ENCODE peak calls at places on chromosomes 5 and 9, in ten cellular contexts. S is neural crest cell; L is tibial artery; K is fibroblast of lung; D is CD4-positive, alpha-beta T cell; I is hepatocyte; J is fibroblast of pulmonary artery; T is right lobe of liver; W is GM12865; H is CD8-positive, alpha-beta T cell. X is an unnamed sample.

GRCh38 chr5:53482717-53483638 is 2.5 kb downstream of the FST start:
- DNase-seq in K (peak), D (peak), S (peak), H (no peak), W (peak), L (peak), J (peak), I (peak), T (peak), X (no peak)

GRCh38 chr5:56699588-56699987 is 115.8 kb upstream of the MAP3K1 start:
- DNase-seq in K (no peak), J (no peak), T (no peak), W (no peak), D (no peak), S (no peak), I (no peak), H (no peak), L (no peak), X (no peak)

GRCh38 chr5:116543501-116543900 is 31.1 kb downstream of the SEMA6A start:
- DNase-seq in S (no peak), W (no peak), D (no peak), I (no peak), K (peak), L (no peak), J (no peak), T (no peak), H (no peak), X (no peak)

GRCh38 chr5:14781106-14781505 is 90.5 kb downstream of the ANKH start:
- DNase-seq in W (peak), H (no peak), J (peak), S (no peak), T (no peak), L (no peak), D (no peak), K (no peak), I (no peak), X (no peak)

GRCh38 chr9:10232352-10232930 is 380.4 kb downstream of the PTPRD start:
- DNase-seq in I (peak), S (no peak), D (no peak), L (no peak), H (no peak), K (peak), T (no peak), W (no peak), J (peak), X (no peak)

GRCh38 chr9:27151693-27152397 is 42.8 kb downstream of the TEK start:
- DNase-seq in D (no peak), L (no peak), I (no peak), J (peak), K (peak), H (no peak), T (no peak), S (no peak), W (no peak), X (no peak)

GRCh38 chr9:33227013-33227398 is 13.0 kb upstream of the SPINK4 start:
- DNase-seq in W (peak), J (no peak), H (no peak), K (no peak), I (no peak), T (no peak), L (peak), S (no peak), D (no peak), X (no peak)

GRCh38 chr9:12785941-12786340 is 11.1 kb downstream of the LURAP1L start:
- DNase-seq in S (no peak), I (no peak), K (no peak), D (no peak), W (no peak), L (no peak), J (no peak), T (no peak), H (no peak), X (no peak)

GRCh38 chr5:21817668-21818419 is 1035.3 kb downstream of the CDH12 start:
- DNase-seq in I (no peak), T (no peak), L (no peak), W (no peak), S (no peak), K (peak), J (peak), H (no peak), D (no peak), X (no peak)

GRCh38 chr9:137672907-137673791 is 54.3 kb downstream of the EHMT1 start:
- DNase-seq in T (no peak), J (peak), H (peak), W (peak), I (peak), S (no peak), D (no peak), L (peak), K (peak), X (no peak)

GRCh38 chr5:10475931-10476687 is 34.4 kb downstream of the ROPN1L start:
- DNase-seq in L (no peak), K (no peak), J (no peak), W (no peak), H (no peak), T (no peak), I (no peak), D (no peak), S (no peak), X (no peak)

GRCh38 chr5:132050136-132050535 is 10.3 kb upstream of the IL3 start:
- DNase-seq in T (peak), H (no peak), L (peak), I (no peak), K (no peak), D (no peak), W (no peak), J (no peak), S (no peak), X (no peak)

GRCh38 chr9:20940447-20941176 is 90.8 kb downstream of the HACD4 start:
- DNase-seq in D (no peak), K (no peak), H (no peak), S (no peak), W (no peak), L (no peak), J (no peak), I (no peak), T (no peak), X (no peak)

GRCh38 chr5:10321882-10322281 is 14.2 kb upstream of the CMBL start:
- DNase-seq in K (no peak), D (no peak), H (no peak), S (no peak), L (peak), I (no peak), J (no peak), T (no peak), W (no peak), X (no peak)

GRCh38 chr5:159878988-159879471 is 37.3 kb upstream of the ADRA1B start:
- DNase-seq in T (peak), S (peak), D (no peak), L (peak), J (peak), K (peak), H (no peak), W (no peak), I (peak), X (no peak)

GRCh38 chr9:70475211-70475610 is 60.8 kb upstream of the KLF9 start:
- DNase-seq in J (no peak), H (no peak), K (no peak), W (no peak), L (no peak), D (no peak), T (peak), S (no peak), I (peak), X (no peak)

GRCh38 chr5:157290156-157290980 is 24.4 kb downstream of the CYFIP2 start:
- DNase-seq in H (no peak), L (no peak), S (no peak), J (peak), W (no peak), T (no peak), I (peak), D (no peak), K (no peak), X (no peak)

GRCh38 chr5:122401991-122402710 is 90.1 kb downstream of the SNCAIP start:
- DNase-seq in H (no peak), T (no peak), L (no peak), J (no peak), D (no peak), K (no peak), W (no peak), I (no peak), S (no peak), X (no peak)

GRCh38 chr9:90870646-90871326 is 69.2 kb downstream of the SYK start:
- DNase-seq in K (peak), H (peak), S (peak), J (peak), D (peak), I (peak), T (no peak), W (peak), L (no peak), X (no peak)

GRCh38 chr9:16308645-16309044 is 561.8 kb downstream of the BNC2 start:
- DNase-seq in J (no peak), S (no peak), L (no peak), W (no peak), H (no peak), D (no peak), T (no peak), I (no peak), K (no peak), X (no peak)

GRCh38 chr5:30405821-30406220 is 787.7 kb upstream of the CDH6 start:
- DNase-seq in J (peak), S (no peak), I (no peak), L (no peak), H (no peak), T (no peak), W (no peak), D (no peak), K (no peak), X (no peak)

GRCh38 chr9:21294904-21295538 is 10.1 kb downstream of the IFNA5 start:
- DNase-seq in K (no peak), H (no peak), T (no peak), W (peak), D (no peak), J (no peak), L (no peak), I (no peak), S (no peak), X (no peak)

GRCh38 chr9:84003246-84003645 is 22.6 kb downstream of the RMI1 start:
- DNase-seq in T (no peak), H (no peak), K (no peak), D (no peak), W (no peak), L (no peak), I (no peak), J (no peak), S (no peak), X (no peak)

GRCh38 chr9:110152704-110153374 is 55.1 kb downstream of the C9orf152 start:
- DNase-seq in H (no peak), D (no peak), W (peak), I (peak), K (peak), S (peak), L (no peak), J (peak), T (no peak), X (peak)

GRCh38 chr5:123091258-123091987 is 2.4 kb downstream of the PRDM6 start:
- DNase-seq in H (no peak), D (no peak), I (no peak), L (no peak), J (no peak), T (no peak), K (peak), W (no peak), S (no peak), X (no peak)

GRCh38 chr5:123487298-123487697 is 24.7 kb upstream of the CSNK1G3 start:
- DNase-seq in H (no peak), W (no peak), L (no peak), T (no peak), J (peak), K (peak), D (no peak), S (no peak), I (no peak), X (no peak)

GRCh38 chr5:33364406-33364805 is 76.4 kb upstream of the TARS1 start:
- DNase-seq in K (no peak), H (no peak), L (no peak), S (no peak), J (no peak), D (no peak), I (no peak), W (no peak), T (no peak), X (no peak)

GRCh38 chr5:132426525-132427138 is 57.1 kb downstream of the SLC22A5 start:
- DNase-seq in T (peak), S (no peak), D (peak), K (peak), W (peak), I (peak), J (peak), H (peak), L (peak), X (no peak)

GRCh38 chr5:150322202-150322601 is 19.5 kb upstream of the ARSI start:
- DNase-seq in L (no peak), D (no peak), S (no peak), J (peak), I (no peak), T (no peak), W (no peak), K (peak), H (no peak), X (no peak)

GRCh38 chr5:115069087-115069968 is 100.4 kb downstream of the TRIM36 start:
- DNase-seq in J (peak), H (no peak), L (no peak), W (peak), D (no peak), I (peak), K (peak), S (peak), T (no peak), X (peak)

GRCh38 chr9:130451509-130452388 is 7.0 kb downstream of the ASS1 start:
- DNase-seq in J (peak), H (no peak), W (no peak), T (peak), K (peak), D (no peak), S (no peak), I (peak), L (peak), X (no peak)

GRCh38 chr5:16486679-16487078 is 21.1 kb upstream of the ZNF622 start:
- DNase-seq in I (peak), H (no peak), D (no peak), J (no peak), K (no peak), L (no peak), T (no peak), W (no peak), S (no peak), X (no peak)

GRCh38 chr9:121185178-121185745 is 16.4 kb downstream of the RAB14 start:
- DNase-seq in S (no peak), W (no peak), H (no peak), L (no peak), D (no peak), I (no peak), T (no peak), K (no peak), J (no peak), X (no peak)

GRCh38 chr9:19174127-19174921 is 47.0 kb upstream of the PLIN2 start:
- DNase-seq in I (peak), J (peak), L (peak), W (peak), S (peak), D (no peak), K (peak), T (peak), H (peak), X (no peak)

GRCh38 chr5:127934791-127935256 is 148.7 kb upstream of the SLC12A2 start:
- DNase-seq in T (no peak), K (peak), W (no peak), S (no peak), H (no peak), J (peak), L (no peak), D (no peak), I (peak), X (no peak)

GRCh38 chr5:126461838-126462237 is 38.6 kb downstream of the GRAMD2B start:
- DNase-seq in D (no peak), I (no peak), K (no peak), L (no peak), W (no peak), J (no peak), T (no peak), H (no peak), S (no peak), X (no peak)

GRCh38 chr5:178113141-178113787 is at the start of gene N4BP3:
- DNase-seq in S (peak), I (peak), K (peak), T (no peak), L (no peak), J (peak), D (peak), W (peak), H (peak), X (peak)
- TF ChIP-seq CTCF in S (no peak), I (peak), K (no peak), T (no peak), L (no peak), J (no peak), D (no peak), W (peak), H (no peak), X (no peak)

GRCh38 chr5:72270037-72270436 is 50.0 kb downstream of the MRPS27 start:
- DNase-seq in D (no peak), S (no peak), I (no peak), J (no peak), K (no peak), W (no peak), H (no peak), T (no peak), L (no peak), X (no peak)

GRCh38 chr5:72268753-72269410 is 51.2 kb downstream of the MRPS27 start:
- DNase-seq in H (peak), D (peak), J (peak), I (peak), W (peak), T (no peak), S (peak), K (peak), L (no peak), X (peak)

GRCh38 chr5:72268260-72268659 is 51.8 kb downstream of the MRPS27 start:
- DNase-seq in W (no peak), L (no peak), D (no peak), T (no peak), S (no peak), I (no peak), K (no peak), J (no peak), H (no peak), X (no peak)

GRCh38 chr5:72267685-72268084 is 52.4 kb downstream of the MRPS27 start:
- DNase-seq in K (no peak), S (no peak), D (no peak), I (no peak), W (no peak), J (no peak), T (no peak), L (no peak), H (no peak), X (no peak)

DNA sequence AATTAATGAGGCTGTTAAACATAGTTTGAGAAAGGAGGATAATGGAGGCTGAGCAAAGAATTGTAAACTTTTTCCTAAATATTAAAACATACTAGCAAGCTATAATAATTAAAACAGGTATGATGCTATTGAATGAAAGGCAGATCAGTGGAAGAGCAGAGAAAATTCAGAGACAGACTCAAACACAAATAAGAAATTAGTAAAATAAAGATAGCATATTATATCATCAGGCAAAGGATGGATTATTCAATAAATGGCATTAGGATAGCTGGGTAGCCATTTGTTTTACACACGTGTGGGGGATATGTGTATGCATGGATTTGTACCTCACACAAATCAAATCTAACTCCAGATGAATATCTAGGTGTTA is 50.6 kb downstream of the MRPS27 start:
- DNase-seq in W (no peak), T (no peak), K (no peak), S (no peak), H (no peak), D (no peak), I (no peak), J (no peak), L (no peak), X (no peak)
- TF ChIP-seq CTCF in W (no peak), T (no peak), K (no peak), S (peak), H (peak), D (peak), I (no peak), J (no peak), L (no peak), X (peak)

GRCh38 chr9:101397746-101398334 is 578 bp downstream of the MRPL50 start:
- DNase-seq in H (no peak), D (no peak), T (no peak), K (no peak), L (no peak), I (no peak), S (no peak), J (no peak), W (peak), X (no peak)

GRCh38 chr9:101398930-101399640 is 434 bp downstream of the ZNF189 start:
- DNase-seq in S (no peak), L (no peak), T (no peak), I (peak), W (peak), H (no peak), D (no peak), K (peak), J (no peak), X (no peak)

GRCh38 chr9:101399641-101399965 is 952 bp downstream of the ZNF189 start:
- DNase-seq in D (no peak), L (no peak), T (no peak), J (no peak), K (peak), S (no peak), H (no peak), I (no peak), W (peak), X (no peak)

GRCh38 chr9:101400120-101400519 is 1.5 kb downstream of the ZNF189 start:
- DNase-seq in D (no peak), J (peak), W (no peak), H (no peak), T (no peak), I (peak), L (no peak), S (no peak), K (no peak), X (no peak)

GRCh38 chr9:101398335-101398929 is at the start of the genes MRPL50 and ZNF189:
- DNase-seq in T (peak), W (peak), K (peak), D (peak), H (peak), I (peak), J (peak), S (peak), L (peak), X (peak)
- TF ChIP-seq CTCF in T (no peak), W (no peak), K (no peak), D (no peak), H (no peak), I (no peak), J (no peak), S (no peak), L (no peak), X (no peak)

GRCh38 chr5:106843812-106844416 is 826.8 kb downstream of the EFNA5 start:
- DNase-seq in D (no peak), I (peak), J (peak), K (peak), H (no peak), L (no peak), W (peak), T (no peak), S (no peak), X (no peak)
- TF ChIP-seq CTCF in D (no peak), I (peak), J (peak), K (no peak), H (no peak), L (no peak), W (no peak), T (peak), S (peak), X (peak)

GRCh38 chr5:68261174-68262021 is 45.8 kb downstream of the PIK3R1 start:
- DNase-seq in D (no peak), S (no peak), L (no peak), I (no peak), J (peak), H (no peak), K (peak), W (no peak), T (no peak), X (no peak)
- TF ChIP-seq CTCF in D (no peak), S (no peak), L (peak), I (peak), J (peak), H (no peak), K (no peak), W (no peak), T (peak), X (peak)

GRCh38 chr9:126155756-126156664 is 170.6 kb upstream of the MVB12B start:
- DNase-seq in I (no peak), K (no peak), T (peak), D (no peak), L (no peak), H (no peak), J (no peak), S (no peak), W (no peak), X (no peak)
- TF ChIP-seq CTCF in I (no peak), K (no peak), T (no peak), D (no peak), L (no peak), H (no peak), J (no peak), S (no peak), W (no peak), X (no peak)